ENCODE peak calls at places on chromosomes 11 and 22, in seven cellular contexts. W, B, N, O, J, A and Y are unnamed samples. For H3K4me1, the result is how much of the 10 kb centered on the place peaks cover.

GRCh38 chr11:129721685-129722084 is 94.0 kb upstream of the TMEM45B start:
- DNase-seq in W (no peak), B (peak), N (no peak), O (no peak), J (no peak), A (no peak), Y (no peak)

GRCh38 chr11:115930276-115930675 is 426.1 kb upstream of the CADM1 start:
- DNase-seq in W (no peak), B (no peak), N (no peak), O (no peak), J (no peak), A (no peak), Y (no peak)

GRCh38 chr11:7245341-7245740 is 6.4 kb upstream of the SYT9 start:
- DNase-seq in W (no peak), B (no peak), N (no peak), O (no peak), J (no peak), A (no peak), Y (no peak)

GRCh38 chr11:60912223-60912850 is 1.6 kb upstream of the TMEM109 start:
- DNase-seq in W (no peak), B (no peak), N (peak), O (no peak), J (no peak), A (no peak), Y (no peak)

GRCh38 chr22:50274311-50274710 is 4.1 kb upstream of the MAPK11 start:
- DNase-seq in W (no peak), B (peak), N (peak), O (no peak), J (no peak), A (no peak), Y (no peak)

GRCh38 chr11:11842426-11843008 is 745 bp downstream of the USP47 start:
- DNase-seq in W (peak), B (no peak), N (peak), O (no peak), J (no peak), A (no peak), Y (no peak)

GRCh38 chr11:31856248-31856647 is 45.1 kb upstream of the PAX6 start:
- DNase-seq in W (no peak), B (no peak), N (no peak), O (no peak), J (no peak), A (no peak), Y (no peak)

GRCh38 chr22:22112533-22113294 is 130.1 kb upstream of the TOP3B start:
- DNase-seq in W (no peak), B (no peak), N (no peak), O (no peak), J (no peak), A (no peak), Y (no peak)

GRCh38 chr22:48187272-48187855 is 1424.9 kb downstream of the TBC1D22A start:
- DNase-seq in W (no peak), B (no peak), N (no peak), O (no peak), J (no peak), A (no peak), Y (peak)

GRCh38 chr22:24591286-24591830 is 1.5 kb downstream of the LRRC75B start:
- DNase-seq in W (no peak), B (peak), N (no peak), O (no peak), J (no peak), A (no peak), Y (no peak)

GRCh38 chr11:76802621-76803020 is 19.5 kb downstream of the TSKU start:
- DNase-seq in W (peak), B (peak), N (no peak), O (peak), J (peak), A (no peak), Y (peak)

GRCh38 chr11:12914401-12914912 is 94.7 kb upstream of the RASSF10 start:
- DNase-seq in W (peak), B (peak), N (no peak), O (no peak), J (peak), A (no peak), Y (peak)

GRCh38 chr11:133966924-133967598 is 10.3 kb upstream of the IGSF9B start:
- DNase-seq in W (no peak), B (peak), N (peak), O (peak), J (no peak), A (no peak), Y (peak)
- TF ChIP-seq CTCF in W (peak), B (peak), N (peak), O (no peak), J (peak), A (peak), Y (no peak)

GRCh38 chr11:119236490-119236889 is 30.4 kb downstream of the CBL start:
- DNase-seq in W (no peak), B (no peak), N (no peak), O (no peak), J (no peak), A (no peak), Y (no peak)

GRCh38 chr11:119237515-119237914 is 31.4 kb downstream of the CBL start:
- DNase-seq in W (no peak), B (no peak), N (no peak), O (no peak), J (no peak), A (no peak), Y (no peak)

GRCh38 chr11:119236891-119237290 is 30.8 kb downstream of the CBL start:
- DNase-seq in W (no peak), B (no peak), N (no peak), O (no peak), J (no peak), A (no peak), Y (no peak)
- H3K4me1 ChIP-seq in W (under half), B (under half), N (under half), O (under half), J (under half), A (under half), Y (under half)

DNA sequence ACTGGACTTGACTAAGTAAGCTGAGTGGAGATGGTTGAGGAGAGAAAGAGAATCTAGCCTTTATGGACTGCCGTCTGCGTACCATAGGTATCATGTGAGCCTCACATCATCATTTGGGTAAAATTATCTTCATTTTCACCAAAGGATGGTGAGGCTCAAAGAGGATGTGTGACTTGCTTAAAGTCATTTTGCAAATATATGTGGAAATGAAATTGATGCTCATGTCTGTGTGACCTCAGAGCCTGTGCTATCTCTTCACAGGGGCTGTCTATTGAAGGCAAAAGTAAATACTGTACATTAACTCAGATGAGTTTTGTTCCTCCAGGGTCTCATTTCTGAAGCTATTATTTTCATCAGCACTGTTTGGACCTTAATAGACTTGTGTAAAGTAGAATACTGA is 83.3 kb upstream of the ALKBH3 start:
- DNase-seq in W (no peak), B (no peak), N (no peak), O (no peak), J (no peak), A (no peak), Y (no peak)
- TF ChIP-seq CTCF in W (no peak), B (no peak), N (no peak), O (no peak), J (no peak), A (no peak), Y (no peak)

DNA sequence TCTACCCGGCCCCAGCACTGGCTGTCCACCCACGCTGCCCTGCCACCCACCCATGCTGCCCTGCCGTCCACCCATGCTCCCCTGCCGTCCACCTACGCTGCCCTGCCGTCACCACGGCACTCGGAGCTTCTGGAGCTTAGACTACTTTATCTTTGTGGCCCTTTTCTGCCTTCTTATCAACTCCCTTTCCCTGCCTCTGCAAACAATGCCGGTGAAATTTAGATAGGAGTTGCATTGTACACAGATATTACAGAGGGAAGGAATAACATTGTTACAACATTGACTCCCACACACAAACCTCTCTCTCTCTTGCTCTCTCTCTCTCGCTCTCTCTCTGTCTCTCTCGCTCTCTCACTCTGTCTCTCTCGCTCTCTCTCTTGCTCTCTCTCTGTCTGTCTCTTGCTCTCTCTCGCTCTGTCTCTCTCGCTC is 33.7 kb upstream of the BRSK2 start:
- DNase-seq in W (no peak), B (no peak), N (no peak), O (no peak), J (peak), A (no peak), Y (no peak)
- H3K4me1 ChIP-seq in W (under half), B (under half), N (under half), O (under half), J (under half), A (under half), Y (under half)

GRCh38 chr11:8873966-8874365 is 37.0 kb upstream of the AKIP1 start:
- DNase-seq in W (no peak), B (no peak), N (no peak), O (no peak), J (no peak), A (no peak), Y (no peak)

GRCh38 chr11:8867856-8868705 is 42.9 kb upstream of the AKIP1 start:
- DNase-seq in W (no peak), B (no peak), N (no peak), O (no peak), J (no peak), A (no peak), Y (no peak)

GRCh38 chr11:8872017-8872416 is 39.0 kb upstream of the AKIP1 start:
- DNase-seq in W (no peak), B (no peak), N (no peak), O (no peak), J (no peak), A (no peak), Y (no peak)

GRCh38 chr11:8871283-8871775 is 39.7 kb upstream of the AKIP1 start:
- DNase-seq in W (peak), B (peak), N (no peak), O (no peak), J (peak), A (peak), Y (peak)

DNA sequence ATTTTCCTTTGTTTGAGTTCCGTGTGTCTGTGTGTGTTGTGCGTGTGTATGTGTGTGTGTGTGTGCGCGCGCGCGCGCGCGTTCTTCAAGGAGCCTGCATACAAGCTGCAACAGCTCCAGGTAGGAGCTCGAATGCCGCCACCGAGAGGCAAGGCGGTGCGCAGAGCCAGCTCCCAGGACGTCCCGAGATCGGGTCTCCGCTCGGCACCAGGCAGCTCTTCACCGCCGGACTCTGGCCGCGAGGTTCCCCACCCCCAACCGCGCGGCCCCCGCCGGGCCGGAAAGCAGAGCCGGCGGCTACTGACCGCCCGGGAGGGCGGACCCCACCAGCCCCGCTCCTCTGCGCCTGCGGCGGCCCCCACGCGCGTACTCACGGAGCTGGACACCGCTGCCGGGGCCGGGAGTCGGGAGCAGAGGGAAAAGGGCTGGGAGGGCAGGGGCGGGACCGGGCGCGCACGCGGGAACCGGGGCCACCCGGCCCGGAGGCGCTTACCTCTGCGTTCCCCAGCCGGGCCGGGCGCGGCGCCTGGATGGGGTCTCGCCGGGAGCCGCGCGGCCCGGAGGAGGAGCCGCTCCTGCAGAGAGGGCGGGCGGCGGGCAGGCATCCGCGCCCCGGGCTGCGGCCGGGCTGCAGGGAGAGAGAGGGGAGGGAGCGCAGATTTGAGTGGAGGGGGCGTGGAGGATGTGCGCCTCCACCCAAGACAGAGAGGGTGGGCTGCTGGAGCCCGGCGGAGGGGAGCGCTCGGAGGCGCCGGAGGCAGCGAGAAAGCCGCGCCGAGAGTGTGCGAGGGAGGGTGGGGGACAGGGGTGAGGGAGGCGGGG is 40.3 kb upstream of the AKIP1 start:
- DNase-seq in W (peak), B (peak), N (no peak), O (peak), J (peak), A (no peak), Y (peak)
- TF ChIP-seq CTCF in W (no peak), B (no peak), N (no peak), O (no peak), J (no peak), A (no peak), Y (no peak)

GRCh38 chr11:96321066-96321465 is 21.9 kb downstream of the MAML2 start:
- DNase-seq in W (no peak), B (no peak), N (no peak), O (no peak), J (no peak), A (no peak), Y (no peak)

GRCh38 chr11:96324912-96325311 is 18.1 kb downstream of the MAML2 start:
- DNase-seq in W (no peak), B (no peak), N (no peak), O (no peak), J (no peak), A (no peak), Y (no peak)

GRCh38 chr11:96326954-96327353 is 16.0 kb downstream of the MAML2 start:
- DNase-seq in W (no peak), B (no peak), N (no peak), O (no peak), J (no peak), A (no peak), Y (no peak)

GRCh38 chr11:96322775-96323642 is 20.0 kb downstream of the MAML2 start:
- DNase-seq in W (no peak), B (no peak), N (no peak), O (no peak), J (no peak), A (no peak), Y (no peak)

DNA sequence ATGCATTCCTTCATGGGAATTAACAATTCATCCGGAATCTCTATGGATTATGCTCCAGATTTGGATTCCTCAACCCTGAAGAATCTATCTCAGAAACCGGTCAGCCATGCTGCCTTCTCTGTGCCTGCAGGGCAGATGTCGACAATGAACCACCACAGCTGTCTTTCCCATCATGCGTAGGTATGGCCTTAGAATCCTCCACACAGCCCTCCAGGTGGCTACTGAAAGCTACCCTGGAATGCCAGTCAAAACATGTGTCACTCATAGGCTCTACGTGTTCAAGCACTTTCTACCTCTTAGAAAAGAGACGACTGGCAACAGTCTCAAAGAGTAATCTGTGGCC is 19.4 kb downstream of the MAML2 start:
- DNase-seq in W (no peak), B (no peak), N (no peak), O (no peak), J (no peak), A (no peak), Y (no peak)
- H3K4me1 ChIP-seq in W (under half), B (under half), N (under half), O (under half), J (under half), A (under half), Y (under half)

GRCh38 chr11:72352859-72353551 is 81.3 kb downstream of the CLPB start:
- DNase-seq in W (no peak), B (peak), N (no peak), O (no peak), J (no peak), A (no peak), Y (no peak)
- TF ChIP-seq CTCF in W (no peak), B (peak), N (no peak), O (no peak), J (no peak), A (no peak), Y (no peak)